ENCODE peak calls at places on chromosomes 4 and X, in eight cellular contexts. I is endothelial cell; A is fibroblast of mammary gland; T is RCC 7860; B is stimulated activated naive CD4-positive, alpha-beta T cell; X is globus pallidus; F is tibial artery; R is HT1080. G is an unnamed sample.
A peak's percentile ranks its signal among the peaks of the same experiment; 100 is the strongest.

GRCh38 chrX:140475025-140475424 is 29.8 kb downstream of the SOX3 start:
- DNase-seq in I (no peak), A (no peak), T (no peak), B (no peak), X (no peak), F (no peak), R (no peak), G (no peak)

GRCh38 chr4:89273741-89274141 is 33.9 kb downstream of the GPRIN3 start:
- DNase-seq in I (no peak), A (no peak), T (no peak), B (no peak), X (no peak), F (no peak), R (no peak), G (no peak)

GRCh38 chr4:76518241-76518640 is 83.2 kb downstream of the SHROOM3 start:
- DNase-seq in I (no peak), A (peak; percentile 55), T (no peak), B (no peak), X (no peak), F (no peak), R (no peak), G (no peak)

GRCh38 chr4:112031712-112032328 is 113.4 kb upstream of the FAM241A start:
- DNase-seq in I (peak; percentile 38), A (peak; percentile 68), T (peak; percentile 38), B (no peak), X (peak; percentile 50), F (no peak), R (peak; percentile 58), G (peak; percentile 17)

GRCh38 chr4:6991771-6992557 is 51.2 kb upstream of the TADA2B start:
- DNase-seq in I (no peak), A (peak; percentile 94), T (peak; percentile 73), B (no peak), X (peak; percentile 48), F (peak; percentile 39), R (peak; percentile 90), G (peak; percentile 21)

GRCh38 chr4:158722291-158722916 is 792 bp downstream of the PPID start:
- DNase-seq in I (no peak), A (peak; percentile 55), T (peak; percentile 13), B (peak; percentile 27), X (peak; percentile 38), F (no peak), R (peak; percentile 37), G (no peak)

GRCh38 chr4:25303578-25303977 is 9.0 kb upstream of the ZCCHC4 start:
- DNase-seq in I (no peak), A (no peak), T (no peak), B (no peak), X (no peak), F (no peak), R (no peak), G (no peak)

GRCh38 chrX:24282381-24283121 is 31.3 kb downstream of the SUPT20HL2 start:
- DNase-seq in I (no peak), A (peak; percentile 68), T (peak; percentile 27), B (no peak), X (no peak), F (peak; percentile 20), R (no peak), G (peak; percentile 13)

GRCh38 chr4:38371391-38371851 is 292.6 kb upstream of the KLF3 start:
- DNase-seq in I (no peak), A (peak; percentile 68), T (peak; percentile 30), B (no peak), X (no peak), F (no peak), R (peak; percentile 88), G (no peak)

GRCh38 chr4:112894480-112894879 is 155.0 kb upstream of the ANK2 start:
- DNase-seq in I (no peak), A (no peak), T (no peak), B (no peak), X (no peak), F (no peak), R (no peak), G (no peak)

GRCh38 chrX:134431894-134432293 is 28.1 kb upstream of the HPRT1 start:
- DNase-seq in I (no peak), A (peak; percentile 69), T (peak; percentile 53), B (no peak), X (no peak), F (no peak), R (peak; percentile 86), G (no peak)

GRCh38 chr4:105509291-105509690 is 35.4 kb upstream of the PPA2 start:
- DNase-seq in I (no peak), A (no peak), T (no peak), B (no peak), X (no peak), F (no peak), R (no peak), G (no peak)

GRCh38 chr4:122329876-122330595 is 48.8 kb upstream of the ADAD1 start:
- DNase-seq in I (no peak), A (peak; percentile 14), T (no peak), B (no peak), X (no peak), F (no peak), R (peak; percentile 30), G (no peak)

GRCh38 chr4:108249397-108249796 is 80.7 kb upstream of the LEF1 start:
- DNase-seq in I (no peak), A (no peak), T (no peak), B (no peak), X (no peak), F (no peak), R (no peak), G (no peak)

GRCh38 chr4:111631157-111631999 is 513.9 kb upstream of the FAM241A start:
- DNase-seq in I (no peak), A (peak; percentile 38), T (no peak), B (no peak), X (no peak), F (no peak), R (peak; percentile 23), G (no peak)

GRCh38 chrX:123665197-123665596 is 67.7 kb downstream of the THOC2 start:
- DNase-seq in I (no peak), A (peak; percentile 45), T (peak; percentile 45), B (no peak), X (no peak), F (no peak), R (no peak), G (no peak)

GRCh38 chr4:21181716-21182115 is 481.5 kb downstream of the PACRGL start:
- DNase-seq in I (no peak), A (no peak), T (no peak), B (no peak), X (no peak), F (no peak), R (no peak), G (no peak)

GRCh38 chrX:1587161-1587560 is 4.2 kb upstream of the AKAP17A start:
- DNase-seq in I (no peak), A (no peak), T (no peak), B (no peak), X (no peak), F (no peak), R (no peak), G (no peak)

GRCh38 chr4:105474110-105474518 is 252 bp upstream of the PPA2 start:
- DNase-seq in I (peak; percentile 94), A (peak; percentile 78), T (no peak), B (no peak), X (peak; percentile 85), F (peak; percentile 80), R (peak; percentile 83), G (no peak)

GRCh38 chr4:169437299-169438047 is 166.7 kb upstream of the SH3RF1 start:
- DNase-seq in I (no peak), A (no peak), T (no peak), B (no peak), X (no peak), F (no peak), R (no peak), G (no peak)

GRCh38 chrX:44997888-44998287 is 124.9 kb downstream of the KDM6A start:
- DNase-seq in I (no peak), A (no peak), T (no peak), B (no peak), X (peak; percentile 4), F (no peak), R (no peak), G (no peak)

GRCh38 chrX:138945219-138945618 is 233.7 kb upstream of the FGF13 start:
- DNase-seq in I (no peak), A (peak; percentile 53), T (no peak), B (no peak), X (no peak), F (no peak), R (peak; percentile 47), G (no peak)

GRCh38 chrX:72107320-72107719 is 24.4 kb downstream of the RTL5 start:
- DNase-seq in I (no peak), A (peak; percentile 61), T (no peak), B (no peak), X (no peak), F (no peak), R (peak; percentile 50), G (peak; percentile 59)

G was measured in BE2C.